ENCODE peak calls at places on chromosomes 2 and 18, in five cellular contexts. M is CD4-positive, alpha-beta T cell; D is HS-5; U is NCI-H1436; X is NCI-H345. T is an unnamed sample.

GRCh38 chr18:3383381-3383915 is 66.5 kb upstream of the TGIF1 start:
- DNase-seq in D (no peak), M (no peak), U (no peak), X (no peak), T (no peak)

GRCh38 chr2:145258903-145259579 is 739.1 kb upstream of the ZEB2 start:
- DNase-seq in U (no peak), M (no peak), D (no peak), X (no peak), T (peak)

GRCh38 chr18:47254341-47254939 is 3.0 kb upstream of the SKOR2 start:
- DNase-seq in X (no peak), M (no peak), D (no peak), U (no peak), T (peak)

GRCh38 chr2:45494275-45494977 is 116.6 kb downstream of the SRBD1 start:
- DNase-seq in U (peak), X (peak), D (peak), M (no peak), T (peak)

GRCh38 chr2:74361327-74361726 is 18.1 kb upstream of the SLC4A5 start:
- DNase-seq in X (no peak), U (no peak), D (no peak), M (no peak), T (no peak)

GRCh38 chr2:196821195-196821594 is 12.0 kb upstream of the C2orf66 start:
- DNase-seq in X (no peak), U (no peak), M (no peak), D (no peak), T (no peak)

GRCh38 chr18:13237073-13237472 is 18.5 kb downstream of the LDLRAD4 start:
- DNase-seq in X (no peak), U (no peak), M (no peak), D (no peak), T (no peak)

GRCh38 chr2:146444987-146445386 is 1399.8 kb upstream of the ACVR2A start:
- DNase-seq in D (no peak), X (no peak), U (no peak), M (no peak), T (no peak)

GRCh38 chr18:3593381-3593903 is 143.5 kb downstream of the TGIF1 start:
- DNase-seq in M (no peak), X (no peak), U (no peak), D (no peak), T (no peak)

GRCh38 chr18:26925313-26925712 is 59.8 kb upstream of the AQP4 start:
- DNase-seq in U (no peak), D (no peak), X (no peak), M (no peak), T (no peak)

GRCh38 chr2:20018576-20019152 is 6.2 kb upstream of the MATN3 start:
- DNase-seq in X (no peak), U (no peak), D (no peak), M (no peak), T (no peak)

T was measured in Jurkat, Clone E6-1.